ENCODE peak calls at places on chromosomes 1 and 21, in nine cellular contexts. I, W, Q, O, Y, C, M, P and T are unnamed samples.

GRCh38 chr1:204104331-204105222 is 31.7 kb downstream of the SOX13 start:
- DNase-seq in I (no peak), W (no peak), Q (no peak), O (no peak), Y (no peak), C (no peak), M (no peak), P (no peak), T (no peak)

GRCh38 chr1:43348343-43348808 is 10.4 kb upstream of the CDC20 start:
- DNase-seq in I (no peak), W (no peak), Q (no peak), O (no peak), Y (no peak), C (peak), M (no peak), P (peak), T (peak)

GRCh38 chr1:14067686-14068085 is 367.7 kb downstream of the PRDM2 start:
- DNase-seq in I (no peak), W (no peak), Q (no peak), O (no peak), Y (no peak), C (no peak), M (no peak), P (no peak), T (no peak)

GRCh38 chr1:155006601-155007101 is 4.0 kb downstream of the ZBTB7B start:
- DNase-seq in I (no peak), W (no peak), Q (no peak), O (peak), Y (peak), C (no peak), M (peak), P (no peak), T (no peak)

GRCh38 chr1:32250893-32251716 is at the start of gene LCK:
- DNase-seq in I (peak), W (no peak), Q (no peak), O (peak), Y (no peak), C (no peak), M (peak), P (no peak), T (no peak)

GRCh38 chr1:55310517-55310927 is 95.4 kb upstream of the USP24 start:
- DNase-seq in I (no peak), W (peak), Q (no peak), O (peak), Y (no peak), C (no peak), M (no peak), P (peak), T (no peak)

GRCh38 chr1:2093636-2094035 is 43.4 kb downstream of the PRKCZ start:
- DNase-seq in I (no peak), W (no peak), Q (no peak), O (no peak), Y (no peak), C (no peak), M (no peak), P (no peak), T (no peak)

GRCh38 chr21:31337991-31338891 is 5.8 kb downstream of the TIAM1 start:
- DNase-seq in I (no peak), W (no peak), Q (no peak), O (no peak), Y (no peak), C (no peak), M (no peak), P (no peak), T (no peak)

GRCh38 chr1:156894001-156894400 is 483 bp downstream of the PEAR1 start:
- DNase-seq in I (no peak), W (no peak), Q (no peak), O (no peak), Y (no peak), C (no peak), M (no peak), P (no peak), T (no peak)

GRCh38 chr21:31161157-31161556 is 122.9 kb upstream of the KRTAP19-8 start:
- DNase-seq in I (no peak), W (peak), Q (peak), O (peak), Y (no peak), C (no peak), M (no peak), P (peak), T (no peak)

GRCh38 chr1:83725735-83726360 is 273.1 kb downstream of the TTLL7 start:
- DNase-seq in I (no peak), W (no peak), Q (no peak), O (no peak), Y (no peak), C (no peak), M (no peak), P (no peak), T (no peak)

GRCh38 chr1:219926363-219926998 is 1.9 kb downstream of the SLC30A10 start:
- DNase-seq in I (no peak), W (no peak), Q (no peak), O (no peak), Y (no peak), C (no peak), M (no peak), P (no peak), T (no peak)

GRCh38 chr1:152325111-152325510 is at the start of gene FLG:
- DNase-seq in I (no peak), W (no peak), Q (no peak), O (no peak), Y (no peak), C (no peak), M (no peak), P (no peak), T (no peak)